ENCODE peak calls at places on chromosomes 16 and 17, in nine cellular contexts. N is psoas muscle, Z is neural progenitor cell, U is mesendoderm, L is stomach, O is HAP-1, R is transverse colon, K is MG63, C is tibial nerve. E is an unnamed sample. For H3K27me3, the result is how much of the 10 kb centered on the place peaks cover.

GRCh38 chr17:17413821-17414220 is 63.0 kb upstream of the MED9 start:
- DNase-seq in K (no peak), Z (no peak), R (no peak), L (no peak), O (no peak), N (peak), C (no peak), U (no peak), E (no peak)

GRCh38 chr16:56353054-56353921 is 72.1 kb downstream of the AMFR start:
- DNase-seq in N (peak), O (peak), C (no peak), Z (no peak), U (no peak), K (no peak), L (peak), R (peak), E (no peak)

GRCh38 chr17:37650419-37651003 is 7.3 kb upstream of the DDX52 start:
- DNase-seq in K (peak), U (peak), N (no peak), O (peak), R (peak), C (no peak), L (no peak), Z (peak), E (peak)

GRCh38 chr17:82846061-82846691 is 6.4 kb upstream of the ZNF750 start:
- DNase-seq in K (no peak), Z (no peak), L (no peak), U (no peak), C (no peak), N (peak), O (no peak), R (no peak), E (no peak)

GRCh38 chr16:73846292-73846849 is 450.2 kb upstream of the PSMD7 start:
- DNase-seq in C (no peak), L (no peak), N (no peak), U (peak), O (peak), K (no peak), Z (peak), R (no peak), E (no peak)

GRCh38 chr16:89476811-89477261 is 13.5 kb downstream of the ANKRD11 start:
- DNase-seq in R (no peak), C (no peak), Z (no peak), U (no peak), O (no peak), L (no peak), N (no peak), K (no peak), E (no peak)

GRCh38 chr17:5019475-5019956 is 15.7 kb downstream of the SLC52A1 start:
- DNase-seq in C (no peak), N (no peak), R (no peak), Z (peak), U (peak), O (no peak), L (no peak), K (no peak), E (no peak)

GRCh38 chr17:66783656-66784381 is 51.1 kb upstream of the CACNG5 start:
- DNase-seq in N (no peak), K (no peak), R (no peak), O (no peak), Z (no peak), U (no peak), L (no peak), C (no peak), E (no peak)

GRCh38 chr16:89572478-89573205 is 2.9 kb upstream of the CPNE7 start:
- DNase-seq in K (no peak), O (no peak), U (no peak), C (no peak), L (no peak), N (no peak), Z (no peak), R (no peak), E (no peak)

GRCh38 chr16:2976201-2976600 is 4.0 kb downstream of the PKMYT1 start:
- DNase-seq in U (no peak), K (no peak), R (no peak), Z (no peak), O (no peak), L (no peak), C (no peak), N (no peak), E (no peak)

GRCh38 chr16:57483725-57484514 is 2.4 kb downstream of the DOK4 start:
- DNase-seq in R (no peak), N (peak), K (no peak), C (no peak), U (no peak), L (peak), Z (no peak), O (no peak), E (no peak)

GRCh38 chr17:45761957-45762565 is 22.1 kb upstream of the CRHR1 start:
- DNase-seq in Z (no peak), N (no peak), U (no peak), L (no peak), R (no peak), K (no peak), O (no peak), C (no peak), E (no peak)

GRCh38 chr16:84950906-84951305 is 60.4 kb downstream of the ZDHHC7 start:
- DNase-seq in K (peak), R (no peak), U (peak), L (no peak), Z (no peak), O (peak), N (no peak), C (no peak), E (no peak)

GRCh38 chr17:32533296-32533695 is 46.5 kb downstream of the CDK5R1 start:
- DNase-seq in K (no peak), N (no peak), C (no peak), U (no peak), O (no peak), Z (no peak), R (no peak), L (no peak), E (no peak)

GRCh38 chr16:21326459-21326858 is 48.4 kb upstream of the CRYM start:
- DNase-seq in R (no peak), U (no peak), N (no peak), C (no peak), K (no peak), L (no peak), O (no peak), Z (no peak), E (no peak)

GRCh38 chr17:73274490-73274889 is 12.8 kb upstream of the CPSF4L start:
- DNase-seq in Z (no peak), R (no peak), L (no peak), N (no peak), U (no peak), C (no peak), K (no peak), O (no peak), E (no peak)

GRCh38 chr17:49549691-49550678 is 25.7 kb upstream of the NXPH3 start:
- DNase-seq in C (no peak), K (no peak), Z (no peak), U (no peak), L (no peak), O (no peak), N (no peak), R (no peak), E (peak)

GRCh38 chr17:51588063-51588462 is 327.7 kb downstream of the UTP18 start:
- DNase-seq in U (no peak), Z (no peak), C (no peak), L (no peak), R (no peak), O (no peak), K (no peak), N (no peak), E (no peak)

GRCh38 chr16:68319185-68319908 is 8.5 kb downstream of the PRMT7 start:
- DNase-seq in Z (no peak), U (peak), R (no peak), K (no peak), L (no peak), N (no peak), C (no peak), O (no peak), E (no peak)

GRCh38 chr17:21218101-21218500 is 4.1 kb upstream of the TMEM11 start:
- DNase-seq in Z (peak), U (peak), L (no peak), K (no peak), O (peak), N (no peak), R (no peak), C (no peak), E (no peak)

GRCh38 chr16:88650749-88651275 is at the start of gene CYBA:
- DNase-seq in C (peak), N (peak), Z (peak), L (peak), O (peak), R (peak), U (peak), K (peak), E (peak)

GRCh38 chr17:2094891-2095535 is 40.1 kb downstream of the HIC1 start:
- DNase-seq in C (no peak), U (peak), L (peak), Z (peak), K (peak), R (peak), N (peak), O (no peak), E (peak)

GRCh38 chr17:18999394-18999793 is 5.2 kb downstream of the FAM83G start:
- DNase-seq in K (no peak), Z (no peak), R (no peak), L (no peak), N (no peak), C (no peak), U (no peak), O (no peak), E (no peak)

GRCh38 chr17:37488009-37488604 is 1.6 kb upstream of the DUSP14 start:
- DNase-seq in C (no peak), K (peak), U (peak), L (no peak), R (no peak), Z (peak), N (no peak), O (peak), E (peak)

GRCh38 chr16:87206646-87207451 is 110.3 kb downstream of the C16orf95 start:
- DNase-seq in O (no peak), U (no peak), Z (no peak), C (no peak), L (no peak), R (no peak), N (no peak), K (peak), E (no peak)

GRCh38 chr16:28990375-28991040 is 5.7 kb downstream of the LAT start:
- DNase-seq in R (no peak), C (no peak), Z (no peak), O (no peak), K (no peak), U (no peak), N (no peak), L (no peak), E (no peak)

GRCh38 chr17:28661635-28662526 is at the start of the genes SDF2 and SUPT6H:
- DNase-seq in Z (peak), R (peak), O (peak), U (peak), L (peak), N (peak), K (peak), C (peak), E (peak)

GRCh38 chr17:65519471-65519870 is 42.0 kb downstream of the AXIN2 start:
- DNase-seq in L (no peak), O (no peak), R (no peak), K (no peak), C (no peak), Z (no peak), U (peak), N (no peak), E (no peak)

GRCh38 chr17:49861150-49861884 is 13.4 kb upstream of the TAC4 start:
- DNase-seq in Z (peak), L (no peak), R (peak), U (peak), K (peak), N (no peak), C (no peak), O (peak), E (peak)

GRCh38 chr17:68298601-68299000 is 7.3 kb downstream of the ARSG start:
- DNase-seq in U (peak), N (no peak), O (no peak), L (no peak), Z (no peak), C (no peak), K (no peak), R (no peak), E (no peak)

GRCh38 chr17:69404398-69404797 is 10.1 kb upstream of the MAP2K6 start:
- DNase-seq in L (no peak), C (no peak), N (no peak), K (no peak), O (no peak), R (no peak), U (no peak), Z (no peak), E (no peak)

GRCh38 chr16:20424129-20424866 is 15.0 kb downstream of the ACSM5 start:
- DNase-seq in Z (no peak), L (no peak), N (no peak), C (no peak), R (no peak), U (no peak), K (no peak), O (no peak), E (no peak)

GRCh38 chr16:53911506-53911905 is 207.6 kb downstream of the FTO start:
- DNase-seq in C (no peak), U (peak), K (no peak), R (no peak), L (no peak), N (no peak), Z (no peak), O (no peak), E (no peak)

GRCh38 chr17:6374761-6375312 is 60.1 kb downstream of the AIPL1 start:
- DNase-seq in N (no peak), C (no peak), K (peak), U (peak), O (peak), R (no peak), Z (peak), L (no peak), E (no peak)

DNA sequence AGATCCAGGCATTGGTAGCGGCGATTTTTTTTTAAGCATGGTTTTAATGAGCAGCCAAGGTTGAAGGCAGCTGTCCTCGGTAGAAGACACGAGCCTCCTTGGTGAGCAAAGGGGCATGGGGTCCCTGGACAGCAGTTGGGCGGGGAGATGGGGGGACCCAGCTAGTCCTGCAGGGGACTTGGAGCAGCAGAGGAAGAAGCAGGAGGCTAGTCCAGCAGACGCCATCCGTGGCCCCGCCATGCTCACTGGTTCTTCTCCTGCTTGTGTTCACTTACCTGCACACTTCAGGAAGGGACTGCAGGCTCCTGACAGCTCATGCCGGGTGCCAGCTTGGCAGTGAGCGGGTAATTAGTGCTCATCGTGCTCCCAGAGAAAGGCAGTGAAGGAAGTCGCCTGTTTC is 130.2 kb upstream of the CDH5 start:
- DNase-seq in U (no peak), R (no peak), N (peak), L (no peak), K (no peak), C (no peak), O (no peak), Z (no peak), E (no peak)
- H3K27me3 ChIP-seq in U (under half), R (under half), N (under half), L (under half), K (under half), C (under half), O (under half), Z (under half), E (under half)

GRCh38 chr16:66293932-66294331 is 72.6 kb upstream of the CDH5 start:
- DNase-seq in R (no peak), N (no peak), O (no peak), K (no peak), L (no peak), C (no peak), Z (no peak), U (no peak), E (no peak)

GRCh38 chr16:66295191-66295590 is 71.3 kb upstream of the CDH5 start:
- DNase-seq in L (peak), C (no peak), K (no peak), O (no peak), U (no peak), N (no peak), Z (no peak), R (no peak), E (no peak)

GRCh38 chr16:66296591-66296990 is 69.9 kb upstream of the CDH5 start:
- DNase-seq in R (no peak), N (no peak), K (no peak), Z (no peak), L (peak), O (no peak), C (no peak), U (no peak), E (no peak)

GRCh38 chr16:66294507-66294906 is 72.0 kb upstream of the CDH5 start:
- DNase-seq in R (no peak), U (no peak), O (no peak), N (no peak), C (no peak), Z (no peak), K (no peak), L (no peak), E (no peak)

DNA sequence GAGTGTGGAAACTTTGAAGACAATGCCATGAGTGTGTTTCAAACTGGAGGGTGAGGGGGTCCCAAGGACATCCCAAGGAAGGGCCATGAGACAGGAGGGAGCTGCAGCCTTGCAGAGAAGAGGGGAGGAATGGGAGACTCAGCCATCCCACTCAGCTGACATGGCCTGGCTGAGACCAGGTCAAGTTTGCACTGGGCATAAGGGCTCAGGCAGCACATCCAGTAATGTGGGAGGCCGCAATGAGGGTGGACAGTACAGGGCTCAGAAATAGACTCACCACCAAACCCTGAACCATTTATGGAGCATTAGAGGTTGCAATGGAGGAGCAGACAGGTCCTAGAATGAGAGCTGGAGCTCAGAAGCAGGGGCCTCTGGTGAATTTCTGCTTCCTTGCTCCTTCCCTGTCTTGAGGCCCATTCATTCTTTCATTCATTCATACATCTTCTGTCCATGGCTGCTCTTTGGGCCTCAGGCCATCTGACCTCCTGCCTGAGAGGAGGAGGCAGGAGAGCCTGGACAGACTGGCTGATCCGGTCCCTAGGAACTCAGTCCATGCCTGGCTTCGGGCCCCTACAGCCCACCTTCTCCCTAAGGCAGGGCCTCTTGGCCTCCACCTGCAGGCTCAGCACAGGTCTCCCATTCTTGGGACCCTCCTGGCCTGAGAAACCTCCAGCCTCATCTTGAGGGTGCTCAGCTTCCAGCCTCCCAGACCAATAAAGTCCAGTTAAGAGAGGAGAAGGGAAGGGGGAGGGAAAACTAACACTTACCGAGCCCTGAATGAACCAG is 70.5 kb upstream of the CDH5 start:
- DNase-seq in O (no peak), U (no peak), R (no peak), N (no peak), Z (no peak), K (no peak), L (peak), C (no peak), E (no peak)
- H3K27me3 ChIP-seq in O (under half), U (under half), R (under half), N (under half), Z (under half), K (under half), L (under half), C (under half), E (under half)

GRCh38 chr17:44121206-44121605 is 2.2 kb downstream of the HDAC5 start:
- DNase-seq in Z (peak), L (no peak), N (no peak), R (no peak), O (no peak), C (no peak), U (no peak), K (no peak), E (no peak)

GRCh38 chr17:44121997-44122824 is 1.2 kb downstream of the HDAC5 start:
- DNase-seq in C (no peak), O (no peak), R (no peak), U (no peak), N (no peak), L (no peak), Z (peak), K (no peak), E (no peak)

GRCh38 chr17:44124118-44124438 is 637 bp upstream of the HDAC5 start:
- DNase-seq in L (no peak), C (no peak), R (no peak), O (no peak), Z (no peak), K (no peak), N (no peak), U (no peak), E (no peak)

GRCh38 chr17:44122825-44123355 is 551 bp downstream of the HDAC5 start:
- DNase-seq in U (peak), N (no peak), L (no peak), C (no peak), K (no peak), Z (no peak), R (peak), O (no peak), E (no peak)

DNA sequence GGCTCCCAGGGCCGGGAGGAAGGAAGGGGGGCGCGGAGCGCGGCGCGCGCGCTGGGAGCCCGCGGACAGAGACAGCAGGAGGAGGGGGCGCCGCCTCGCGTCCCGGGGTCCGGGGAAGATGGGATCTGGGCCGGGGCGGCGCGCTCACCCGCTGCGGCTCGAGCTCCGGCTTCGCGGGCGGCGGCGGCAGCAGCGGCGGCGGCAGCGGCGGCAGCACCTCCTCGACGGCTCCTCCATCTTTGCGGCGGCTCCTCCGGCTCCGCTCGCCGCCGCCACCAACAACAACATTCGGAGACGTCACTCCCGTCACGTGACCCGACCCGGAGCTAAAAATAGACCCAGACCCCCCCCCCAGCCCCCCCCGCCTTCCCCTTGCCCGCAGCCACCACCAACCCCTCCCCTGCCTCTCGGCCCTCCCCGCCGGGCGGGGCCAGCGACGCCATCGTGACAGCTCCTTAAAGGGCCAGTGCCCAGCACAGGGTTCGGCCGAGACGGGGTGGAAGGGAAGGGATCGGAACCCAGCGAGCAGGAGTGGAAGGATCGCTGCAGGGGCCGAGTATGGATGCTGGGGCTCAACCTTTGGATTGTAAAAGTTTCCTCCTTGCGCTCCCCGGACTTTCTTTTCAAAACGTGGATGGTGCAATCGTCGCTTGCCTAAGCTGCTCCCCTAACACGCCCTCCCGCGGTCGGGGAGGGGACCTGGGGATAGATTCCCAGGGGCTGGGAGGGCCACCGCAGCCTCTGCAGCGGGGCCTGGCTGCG is at the start of gene HDAC5:
- DNase-seq in C (peak), O (peak), N (peak), R (peak), Z (peak), K (peak), U (peak), L (peak), E (peak)
- H3K27me3 ChIP-seq in C (under half), O (under half), N (under half), R (under half), Z (under half), K (under half), U (under half), L (under half), E (under half)

GRCh38 chr16:1062895-1063294 is 9.7 kb upstream of the SSTR5 start:
- DNase-seq in L (no peak), Z (no peak), K (no peak), R (no peak), N (no peak), C (no peak), U (no peak), O (no peak), E (no peak)

GRCh38 chr16:1066584-1067172 is 5.9 kb upstream of the SSTR5 start:
- DNase-seq in R (no peak), L (no peak), K (no peak), U (no peak), N (no peak), Z (no peak), C (no peak), O (no peak), E (no peak)

GRCh38 chr16:1063728-1064127 is 8.8 kb upstream of the SSTR5 start:
- DNase-seq in N (no peak), C (no peak), Z (no peak), L (no peak), U (no peak), O (no peak), R (no peak), K (no peak), E (no peak)

GRCh38 chr16:1067629-1068028 is 4.9 kb upstream of the SSTR5 start:
- DNase-seq in Z (no peak), N (no peak), C (no peak), L (no peak), K (no peak), U (no peak), O (no peak), R (no peak), E (no peak)

GRCh38 chr16:1065466-1066128 is 7.0 kb upstream of the SSTR5 start:
- DNase-seq in Z (no peak), O (no peak), N (no peak), R (no peak), K (no peak), C (no peak), U (no peak), L (no peak), E (no peak)
- H3K27me3 ChIP-seq in Z (under half), O (under half), N (half or more), R (half or more), K (half or more), C (half or more), U (under half), L (half or more), E (under half)

GRCh38 chr17:77887110-77887463 is 71.4 kb upstream of the TNRC6C start:
- DNase-seq in K (no peak), N (no peak), U (no peak), L (no peak), R (no peak), C (no peak), O (no peak), Z (no peak), E (no peak)
- H3K27me3 ChIP-seq in K (under half), N (under half), U (under half), L (under half), R (under half), C (under half), O (under half), Z (under half), E (under half)